ENCODE peak calls at places on chromosomes 13 and 19, in six cellular contexts. Z is iPS DF 6.9; F is epithelial cell of esophagus; R is M059J; K is naive thymus-derived CD4-positive, alpha-beta T cell; Q is RWPE1. H is an unnamed sample.

GRCh38 chr19:51294211-51294976 is 17.1 kb upstream of the IGLON5 start:
- DNase-seq in F (no peak), Q (no peak), Z (no peak), K (no peak), R (peak; percentile 22), H (peak; percentile 47)

GRCh38 chr13:96033220-96034015 is 19.8 kb downstream of the UGGT2 start:
- DNase-seq in Q (no peak), Z (no peak), F (no peak), R (no peak), K (no peak), H (no peak)

GRCh38 chr19:2477732-2478191 is 1.8 kb downstream of the GADD45B start:
- DNase-seq in Q (no peak), K (no peak), F (peak; percentile 40), Z (no peak), R (peak; percentile 69), H (peak; percentile 50)

GRCh38 chr13:77579971-77580370 is 44.5 kb downstream of the SCEL start:
- DNase-seq in K (no peak), Z (no peak), F (no peak), R (no peak), Q (no peak), H (no peak)

GRCh38 chr13:74025369-74025768 is 108.8 kb downstream of the KLF12 start:
- DNase-seq in R (no peak), Z (no peak), K (no peak), F (no peak), Q (no peak), H (no peak)

GRCh38 chr19:18700501-18701249 is 17.2 kb downstream of the CRTC1 start:
- DNase-seq in Z (no peak), R (peak; percentile 71), Q (peak; percentile 77), F (peak; percentile 41), K (peak; percentile 76), H (no peak)

GRCh38 chr19:406121-406711 is 2.7 kb downstream of the C2CD4C start:
- DNase-seq in K (no peak), Q (no peak), R (no peak), Z (no peak), F (no peak), H (no peak)

GRCh38 chr13:81577601-81578000 is 1236.7 kb upstream of the SPRY2 start:
- DNase-seq in Z (no peak), Q (no peak), F (no peak), K (no peak), R (peak; percentile 0), H (peak; percentile 40)

GRCh38 chr13:49756263-49756662 is 36.2 kb downstream of the KPNA3 start:
- DNase-seq in R (no peak), K (no peak), Q (no peak), Z (no peak), F (no peak), H (no peak)

H was measured in HT1080.